ENCODE peak calls at places on chromosomes 5 and 9, in ten cellular contexts. K, S, A, G, C, U, L, M, R and D are unnamed samples.

GRCh38 chr9:93874242-93874641 is 80.9 kb downstream of the BARX1 start:
- DNase-seq in K (no peak), S (no peak), A (no peak), G (no peak), C (no peak), U (no peak), L (no peak), M (no peak), R (no peak), D (no peak)

GRCh38 chr9:13269589-13270452 is 9.7 kb downstream of the MPDZ start:
- DNase-seq in K (no peak), S (no peak), A (no peak), G (no peak), C (no peak), U (no peak), L (no peak), M (no peak), R (no peak), D (no peak)

GRCh38 chr5:8944005-8944404 is 601.9 kb downstream of the SEMA5A start:
- DNase-seq in K (no peak), S (no peak), A (no peak), G (peak; percentile 58), C (no peak), U (no peak), L (no peak), M (peak; percentile 51), R (no peak), D (no peak)

GRCh38 chr5:61277781-61278180 is 54.3 kb upstream of the ZSWIM6 start:
- DNase-seq in K (no peak), S (no peak), A (no peak), G (no peak), C (no peak), U (no peak), L (no peak), M (peak; percentile 82), R (no peak), D (no peak)

GRCh38 chr9:110578575-110578895 is 1.0 kb downstream of the SVEP1 start:
- DNase-seq in K (no peak), S (no peak), A (no peak), G (no peak), C (no peak), U (no peak), L (no peak), M (peak; percentile 31), R (no peak), D (no peak)

GRCh38 chr5:28542968-28543367 is 1504.6 kb upstream of the CDH9 start:
- DNase-seq in K (no peak), S (no peak), A (peak; percentile 25), G (peak; percentile 11), C (no peak), U (no peak), L (no peak), M (peak; percentile 87), R (no peak), D (peak; percentile 99)

GRCh38 chr9:92671323-92671722 is 1.4 kb upstream of the IPPK start:
- DNase-seq in K (no peak), S (no peak), A (peak; percentile 14), G (peak; percentile 81), C (peak; percentile 81), U (no peak), L (peak; percentile 41), M (peak; percentile 83), R (no peak), D (peak; percentile 62)

GRCh38 chr5:122350496-122350895 is 38.5 kb downstream of the SNCAIP start:
- DNase-seq in K (no peak), S (no peak), A (no peak), G (no peak), C (no peak), U (no peak), L (peak; percentile 41), M (no peak), R (no peak), D (no peak)

GRCh38 chr5:157160001-157160400 is 6.1 kb downstream of the GARIN3 start:
- DNase-seq in K (no peak), S (no peak), A (no peak), G (no peak), C (no peak), U (no peak), L (no peak), M (no peak), R (no peak), D (no peak)

GRCh38 chr9:72843525-72844439 is 109.1 kb downstream of the ALDH1A1 start:
- DNase-seq in K (no peak), S (no peak), A (no peak), G (no peak), C (peak; percentile 46), U (no peak), L (no peak), M (peak; percentile 9), R (no peak), D (no peak)

GRCh38 chr5:43416988-43417394 is 4.8 kb upstream of the CCL28 start:
- DNase-seq in K (no peak), S (no peak), A (no peak), G (no peak), C (no peak), U (no peak), L (no peak), M (no peak), R (no peak), D (no peak)

GRCh38 chr5:126124706-126125345 is 298.4 kb upstream of the GRAMD2B start:
- DNase-seq in K (no peak), S (no peak), A (peak; percentile 40), G (peak; percentile 64), C (peak; percentile 35), U (no peak), L (no peak), M (peak; percentile 67), R (no peak), D (peak; percentile 27)

GRCh38 chr5:32461441-32462120 is 17.0 kb upstream of the ZFR start:
- DNase-seq in K (no peak), S (no peak), A (no peak), G (peak; percentile 24), C (no peak), U (no peak), L (no peak), M (no peak), R (no peak), D (no peak)

GRCh38 chr5:89255845-89256463 is 373.0 kb upstream of the MEF2C start:
- DNase-seq in K (no peak), S (no peak), A (no peak), G (peak; percentile 82), C (peak; percentile 59), U (no peak), L (peak; percentile 42), M (peak; percentile 61), R (no peak), D (peak; percentile 40)

GRCh38 chr5:95631991-95632675 is 12.2 kb downstream of the GPR150 start:
- DNase-seq in K (peak; percentile 48), S (no peak), A (no peak), G (peak; percentile 70), C (no peak), U (no peak), L (peak; percentile 64), M (peak; percentile 54), R (no peak), D (no peak)

GRCh38 chr9:106859957-106860715 is 2.8 kb upstream of the ZNF462 start:
- DNase-seq in K (no peak), S (no peak), A (peak; percentile 17), G (no peak), C (peak; percentile 50), U (no peak), L (peak; percentile 14), M (peak; percentile 79), R (peak; percentile 70), D (no peak)

GRCh38 chr9:138009456-138010273 is 132.1 kb downstream of the CACNA1B start:
- DNase-seq in K (no peak), S (no peak), A (no peak), G (no peak), C (no peak), U (no peak), L (no peak), M (no peak), R (peak; percentile 33), D (no peak)

GRCh38 chr5:142511318-142511717 is 174.6 kb downstream of the FGF1 start:
- DNase-seq in K (no peak), S (no peak), A (no peak), G (no peak), C (no peak), U (no peak), L (no peak), M (no peak), R (no peak), D (no peak)

GRCh38 chr9:77848897-77849296 is 182.7 kb downstream of the GNAQ start:
- DNase-seq in K (no peak), S (peak; percentile 76), A (peak; percentile 43), G (peak; percentile 91), C (peak; percentile 55), U (no peak), L (peak; percentile 70), M (peak; percentile 78), R (no peak), D (peak; percentile 70)

GRCh38 chr5:95730730-95731570 is at the start of gene RHOBTB3:
- DNase-seq in K (peak; percentile 4), S (peak; percentile 90), A (peak; percentile 67), G (peak; percentile 91), C (peak; percentile 81), U (peak; percentile 80), L (peak; percentile 99), M (peak; percentile 19), R (peak; percentile 92), D (peak; percentile 72)

GRCh38 chr5:83375049-83375710 is 96.4 kb upstream of the VCAN start:
- DNase-seq in K (no peak), S (no peak), A (no peak), G (peak; percentile 10), C (no peak), U (no peak), L (peak; percentile 79), M (no peak), R (no peak), D (no peak)

GRCh38 chr9:13143281-13143680 is 136.2 kb downstream of the MPDZ start:
- DNase-seq in K (no peak), S (peak; percentile 94), A (no peak), G (no peak), C (peak; percentile 21), U (peak; percentile 41), L (no peak), M (no peak), R (no peak), D (no peak)

GRCh38 chr5:141402553-141403328 is at the start of gene PCDHGA9:
- DNase-seq in K (no peak), S (peak; percentile 8), A (no peak), G (peak; percentile 40), C (peak; percentile 25), U (no peak), L (no peak), M (peak; percentile 15), R (no peak), D (no peak)

GRCh38 chr9:126661521-126662251 is 48.0 kb downstream of the LMX1B start:
- DNase-seq in K (no peak), S (no peak), A (peak; percentile 69), G (peak; percentile 6), C (peak; percentile 25), U (no peak), L (no peak), M (peak; percentile 87), R (no peak), D (peak; percentile 4)